ENCODE peak calls at places on chromosome 10, in seven cellular contexts. Y is stimulated activated CD8-positive, alpha-beta memory T cell treated with anti-CD3 and anti-CD28 coated beads, Interleukin-4, amount 100 ng/mL, for 4 hours; F is iris pigment epithelial cell; R is fibroblast of gingiva; U is epithelial cell of esophagus; B is ecto neural progenitor cell; M is NB4. Q is an unnamed sample.
A peak's percentile ranks its signal among the peaks of the same experiment; 100 is the strongest.

GRCh38 chr10:121213436-121213835 is 362.3 kb downstream of the WDR11 start:
- DNase-seq in F (no peak), R (no peak), Y (no peak), M (no peak), U (no peak), B (no peak), Q (no peak)

GRCh38 chr10:89250814-89251416 is 660 bp downstream of the LIPA start:
- DNase-seq in Y (no peak), M (no peak), F (no peak), U (no peak), B (no peak), R (no peak), Q (no peak)

GRCh38 chr10:13421382-13421917 is 73.4 kb upstream of the SEPHS1 start:
- DNase-seq in U (no peak), M (no peak), R (no peak), Y (no peak), B (no peak), F (no peak), Q (no peak)

GRCh38 chr10:90451283-90451682 is 406.6 kb downstream of the HTR7 start:
- DNase-seq in Y (no peak), U (no peak), R (no peak), B (no peak), F (peak; percentile 82), M (no peak), Q (no peak)

GRCh38 chr10:32909461-32909860 is 48.6 kb downstream of the ITGB1 start:
- DNase-seq in M (no peak), F (no peak), U (no peak), Y (no peak), B (no peak), R (peak; percentile 12), Q (no peak)

GRCh38 chr10:49441488-49442476 is 45.9 kb upstream of the DRGX start:
- DNase-seq in Y (no peak), R (no peak), F (peak; percentile 5), B (no peak), M (peak; percentile 21), U (no peak), Q (no peak)

GRCh38 chr10:78327778-78328591 is 294.3 kb downstream of the RPS24 start:
- DNase-seq in B (peak; percentile 30), U (no peak), R (no peak), F (no peak), Y (no peak), M (no peak), Q (peak; percentile 71)

GRCh38 chr10:92011560-92012214 is 88.1 kb downstream of the BTAF1 start:
- DNase-seq in M (peak; percentile 28), Y (no peak), B (no peak), U (peak; percentile 87), R (no peak), F (peak; percentile 82), Q (no peak)

GRCh38 chr10:122029503-122030199 is 40.7 kb downstream of the TACC2 start:
- DNase-seq in U (no peak), M (no peak), B (no peak), F (no peak), R (peak; percentile 75), Y (no peak), Q (no peak)

GRCh38 chr10:15370212-15370740 is 813 bp downstream of the FAM171A1 start:
- DNase-seq in Y (no peak), B (no peak), F (peak; percentile 31), M (no peak), R (peak; percentile 14), U (peak; percentile 11), Q (peak; percentile 83)

GRCh38 chr10:79001082-79001885 is 67.5 kb upstream of the ZMIZ1 start:
- DNase-seq in F (peak; percentile 23), Y (no peak), B (no peak), M (no peak), R (no peak), U (no peak), Q (no peak)

GRCh38 chr10:132363921-132364593 is 32.1 kb downstream of the LRRC27 start:
- DNase-seq in R (peak; percentile 71), F (peak; percentile 21), B (peak; percentile 95), Y (no peak), M (peak; percentile 57), U (peak; percentile 72), Q (peak; percentile 88)

GRCh38 chr10:108791794-108792474 is 1131.4 kb downstream of the XPNPEP1 start:
- DNase-seq in F (no peak), R (no peak), M (no peak), B (no peak), Y (no peak), U (no peak), Q (no peak)

GRCh38 chr10:88565072-88565471 is 18.0 kb downstream of the RNLS start:
- DNase-seq in B (no peak), R (peak; percentile 34), M (peak; percentile 58), U (peak; percentile 40), Y (no peak), F (peak; percentile 54), Q (no peak)

GRCh38 chr10:97648557-97649404 is 8.3 kb downstream of the PI4K2A start:
- DNase-seq in M (peak; percentile 48), Y (no peak), F (peak; percentile 95), B (no peak), U (peak; percentile 94), R (peak; percentile 91), Q (no peak)

GRCh38 chr10:125063256-125063945 is 97.0 kb downstream of the CTBP2 start:
- DNase-seq in U (no peak), M (no peak), R (no peak), B (no peak), F (no peak), Y (no peak), Q (no peak)

GRCh38 chr10:65571011-65571570 is 1354.7 kb upstream of the LRRTM3 start:
- DNase-seq in U (peak; percentile 43), M (peak; percentile 65), R (no peak), F (no peak), Y (no peak), B (no peak), Q (no peak)

GRCh38 chr10:103709341-103709920 is 145.9 kb downstream of the SH3PXD2A start:
- DNase-seq in U (peak; percentile 50), Y (no peak), R (peak; percentile 27), B (no peak), M (no peak), F (peak; percentile 59), Q (no peak)

GRCh38 chr10:132265878-132266496 is 41.8 kb downstream of the STK32C start:
- DNase-seq in B (no peak), U (no peak), M (no peak), F (peak; percentile 62), R (peak; percentile 14), Y (no peak), Q (no peak)

GRCh38 chr10:124144536-124144935 is 51.1 kb upstream of the CHST15 start:
- DNase-seq in B (no peak), U (no peak), M (no peak), F (no peak), R (no peak), Y (no peak), Q (no peak)

GRCh38 chr10:30432631-30433285 is 1.2 kb upstream of the MAP3K8 start:
- DNase-seq in B (no peak), M (no peak), U (no peak), Y (no peak), F (no peak), R (no peak), Q (no peak)

GRCh38 chr10:61987951-61988379 is 86.5 kb downstream of the ARID5B start:
- DNase-seq in F (no peak), M (no peak), Y (no peak), R (no peak), B (no peak), U (no peak), Q (no peak)

GRCh38 chr10:6211341-6212265 is 8.9 kb downstream of the PFKFB3 start:
- DNase-seq in M (no peak), U (no peak), B (peak; percentile 60), R (peak; percentile 55), F (no peak), Y (no peak), Q (no peak)

GRCh38 chr10:91856637-91857036 is 52.6 kb downstream of the FGFBP3 start:
- DNase-seq in Y (no peak), M (peak; percentile 35), F (no peak), B (no peak), R (no peak), U (peak; percentile 27), Q (no peak)

GRCh38 chr10:124545346-124545745 is 83.7 kb downstream of the LHPP start:
- DNase-seq in U (peak; percentile 43), Y (no peak), F (no peak), R (no peak), B (no peak), M (no peak), Q (no peak)

GRCh38 chr10:80461208-80462183 is 7.4 kb downstream of the TSPAN14 start:
- DNase-seq in M (peak; percentile 66), U (peak; percentile 56), B (no peak), F (peak; percentile 48), Y (no peak), R (peak; percentile 73), Q (no peak)

GRCh38 chr10:78223088-78223487 is 189.4 kb downstream of the RPS24 start:
- DNase-seq in M (no peak), F (no peak), B (no peak), Y (no peak), R (no peak), U (no peak), Q (no peak)

GRCh38 chr10:101614957-101615759 is 27.0 kb downstream of the DPCD start:
- DNase-seq in R (no peak), F (no peak), B (no peak), Y (no peak), M (no peak), U (no peak), Q (no peak)

GRCh38 chr10:84540617-84541288 is 212.4 kb downstream of the CCSER2 start:
- DNase-seq in F (peak; percentile 59), R (peak; percentile 24), M (peak; percentile 58), Y (peak; percentile 39), B (peak; percentile 90), U (peak; percentile 58), Q (peak; percentile 92)

GRCh38 chr10:89668391-89669180 is 23.5 kb upstream of the PANK1 start:
- DNase-seq in B (no peak), M (no peak), Y (no peak), R (no peak), U (peak; percentile 49), F (no peak), Q (no peak)

GRCh38 chr10:83869898-83870297 is 269.4 kb upstream of the GHITM start:
- DNase-seq in B (no peak), F (no peak), M (no peak), Y (no peak), U (no peak), R (no peak), Q (no peak)

GRCh38 chr10:95260397-95260881 is 30.4 kb downstream of the PDLIM1 start:
- DNase-seq in B (no peak), M (no peak), R (peak; percentile 66), F (peak; percentile 98), U (peak; percentile 92), Y (no peak), Q (peak; percentile 73)

GRCh38 chr10:62724465-62724864 is 80.1 kb upstream of the ADO start:
- DNase-seq in F (no peak), M (no peak), Y (no peak), R (no peak), B (no peak), U (no peak), Q (no peak)

GRCh38 chr10:71666607-71667373 is 52.8 kb downstream of the C10orf105 start:
- DNase-seq in Y (no peak), B (no peak), F (no peak), R (no peak), M (no peak), U (no peak), Q (no peak)

Q was measured in osteocyte.